ENCODE peak calls at places on chromosomes 3 and 15, in nine cellular contexts. One of them, this sample, is unnamed.
A peak's percentile ranks its signal among the peaks of the same experiment; 100 is the strongest.

GRCh38 chr3:152048826-152049225 is 175.4 kb downstream of the SUCNR1 start:
- DNase-seq in stomach: no peak
- DNase-seq in Peyer's patch: no peak
- DNase-seq in left ventricle myocardium inferior: no peak
- DNase-seq in CD8-positive, alpha-beta T cell: no peak
- DNase-seq in endodermal cell: no peak
- DNase-seq in Karpas-422: no peak
- DNase-seq in heart left ventricle: no peak
- DNase-seq in cardiac muscle cell: no peak
- DNase-seq in this sample: no peak

GRCh38 chr15:58608129-58608590 is 141.3 kb downstream of the ADAM10 start:
- DNase-seq in stomach: no peak
- DNase-seq in Peyer's patch: no peak
- DNase-seq in left ventricle myocardium inferior: no peak
- DNase-seq in CD8-positive, alpha-beta T cell: no peak
- DNase-seq in endodermal cell: no peak
- DNase-seq in Karpas-422: no peak
- DNase-seq in heart left ventricle: no peak
- DNase-seq in cardiac muscle cell: no peak
- DNase-seq in this sample: no peak

GRCh38 chr3:108410531-108410984 is 99.8 kb downstream of the MYH15 start:
- DNase-seq in stomach: no peak
- DNase-seq in Peyer's patch: no peak
- DNase-seq in left ventricle myocardium inferior: peak; percentile 23
- DNase-seq in CD8-positive, alpha-beta T cell: no peak
- DNase-seq in endodermal cell: no peak
- DNase-seq in Karpas-422: no peak
- DNase-seq in heart left ventricle: no peak
- DNase-seq in cardiac muscle cell: no peak
- DNase-seq in this sample: no peak

GRCh38 chr15:87906444-87906843 is 350.1 kb downstream of the NTRK3 start:
- DNase-seq in stomach: no peak
- DNase-seq in Peyer's patch: no peak
- DNase-seq in left ventricle myocardium inferior: no peak
- DNase-seq in CD8-positive, alpha-beta T cell: no peak
- DNase-seq in endodermal cell: no peak
- DNase-seq in Karpas-422: no peak
- DNase-seq in heart left ventricle: no peak
- DNase-seq in cardiac muscle cell: no peak
- DNase-seq in this sample: no peak

GRCh38 chr3:172138792-172139507 is 99.6 kb downstream of the FNDC3B start:
- DNase-seq in stomach: peak; percentile 61
- DNase-seq in Peyer's patch: no peak
- DNase-seq in left ventricle myocardium inferior: no peak
- DNase-seq in CD8-positive, alpha-beta T cell: no peak
- DNase-seq in endodermal cell: peak; percentile 68
- DNase-seq in Karpas-422: no peak
- DNase-seq in heart left ventricle: peak; percentile 56
- DNase-seq in cardiac muscle cell: peak; percentile 18
- DNase-seq in this sample: no peak

GRCh38 chr3:105365171-105365535 is 1.6 kb upstream of the ALCAM start:
- DNase-seq in stomach: no peak
- DNase-seq in Peyer's patch: no peak
- DNase-seq in left ventricle myocardium inferior: no peak
- DNase-seq in CD8-positive, alpha-beta T cell: no peak
- DNase-seq in endodermal cell: no peak
- DNase-seq in Karpas-422: no peak
- DNase-seq in heart left ventricle: no peak
- DNase-seq in cardiac muscle cell: no peak
- DNase-seq in this sample: no peak

GRCh38 chr3:184880616-184881015 is 68.7 kb downstream of the VPS8 start:
- DNase-seq in stomach: no peak
- DNase-seq in Peyer's patch: no peak
- DNase-seq in left ventricle myocardium inferior: no peak
- DNase-seq in CD8-positive, alpha-beta T cell: no peak
- DNase-seq in endodermal cell: no peak
- DNase-seq in Karpas-422: no peak
- DNase-seq in heart left ventricle: no peak
- DNase-seq in cardiac muscle cell: no peak
- DNase-seq in this sample: no peak

GRCh38 chr3:196569003-196569516 is 600 bp downstream of the FBXO45 start:
- DNase-seq in stomach: peak; percentile 48
- DNase-seq in Peyer's patch: no peak
- DNase-seq in left ventricle myocardium inferior: peak; percentile 17
- DNase-seq in CD8-positive, alpha-beta T cell: peak; percentile 48
- DNase-seq in endodermal cell: peak; percentile 83
- DNase-seq in Karpas-422: peak; percentile 85
- DNase-seq in heart left ventricle: peak; percentile 31
- DNase-seq in cardiac muscle cell: no peak
- DNase-seq in this sample: peak; percentile 91

GRCh38 chr3:101091489-101091888 is 98.3 kb upstream of the ABI3BP start:
- DNase-seq in stomach: no peak
- DNase-seq in Peyer's patch: no peak
- DNase-seq in left ventricle myocardium inferior: no peak
- DNase-seq in CD8-positive, alpha-beta T cell: no peak
- DNase-seq in endodermal cell: peak; percentile 49
- DNase-seq in Karpas-422: no peak
- DNase-seq in heart left ventricle: no peak
- DNase-seq in cardiac muscle cell: no peak
- DNase-seq in this sample: no peak

GRCh38 chr15:101329867-101330380 is 34.9 kb upstream of the SNRPA1 start:
- DNase-seq in stomach: no peak
- DNase-seq in Peyer's patch: peak; percentile 46
- DNase-seq in left ventricle myocardium inferior: no peak
- DNase-seq in CD8-positive, alpha-beta T cell: no peak
- DNase-seq in endodermal cell: peak; percentile 25
- DNase-seq in Karpas-422: no peak
- DNase-seq in heart left ventricle: no peak
- DNase-seq in cardiac muscle cell: no peak
- DNase-seq in this sample: no peak

DNA sequence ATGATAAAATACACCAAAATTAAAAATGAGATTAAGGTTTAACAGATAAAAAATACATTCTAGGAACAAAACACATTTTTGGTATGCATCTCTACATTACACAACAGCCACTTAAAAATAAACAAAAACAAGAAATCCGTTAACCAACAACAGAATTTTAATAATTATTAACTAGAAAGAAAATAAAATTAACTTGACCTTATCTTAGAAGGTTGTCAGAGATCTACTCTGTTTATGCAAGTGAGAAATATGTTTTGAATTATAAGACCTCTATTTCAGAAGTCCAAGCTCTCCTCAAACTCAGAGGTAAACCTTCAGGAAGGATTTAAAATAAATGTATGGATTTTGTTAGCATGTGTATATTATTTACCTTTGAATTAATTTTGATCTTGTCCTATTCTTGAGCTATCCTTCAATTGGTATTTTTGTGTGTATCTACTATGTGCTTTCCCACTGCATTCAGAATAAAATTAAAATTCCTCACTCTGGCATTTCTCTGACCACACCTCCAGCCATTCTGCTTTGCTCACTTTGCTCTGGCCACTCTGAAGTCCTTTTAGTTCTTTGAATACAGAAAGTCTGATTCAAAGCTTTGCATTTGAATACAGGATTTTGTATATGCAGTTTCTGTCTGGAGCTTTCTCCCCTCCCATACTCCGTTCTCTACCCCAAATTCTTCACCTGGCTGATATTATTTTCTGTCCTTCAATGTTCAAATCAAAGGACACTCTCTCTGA is 352.0 kb downstream of the ZBTB20 start:
- DNase-seq in stomach: no peak
- DNase-seq in Peyer's patch: no peak
- DNase-seq in left ventricle myocardium inferior: no peak
- DNase-seq in CD8-positive, alpha-beta T cell: no peak
- DNase-seq in endodermal cell: no peak
- DNase-seq in Karpas-422: no peak
- DNase-seq in heart left ventricle: no peak
- DNase-seq in cardiac muscle cell: no peak
- DNase-seq in this sample: no peak
- H3K27ac ChIP-seq in stomach: no peak overlapping the region
- H3K27ac ChIP-seq in Peyer's patch: no peak overlapping the region
- H3K27ac ChIP-seq in left ventricle myocardium inferior: no peak overlapping the region
- H3K27ac ChIP-seq in CD8-positive, alpha-beta T cell: no peak overlapping the region
- H3K27ac ChIP-seq in endodermal cell: no peak overlapping the region
- H3K27ac ChIP-seq in Karpas-422: no peak overlapping the region
- H3K27ac ChIP-seq in heart left ventricle: no peak overlapping the region
- H3K27ac ChIP-seq in cardiac muscle cell: no peak overlapping the region
- H3K27ac ChIP-seq in this sample: no peak overlapping the region

GRCh38 chr3:178396318-178396717 is 139.9 kb upstream of the KCNMB2 start:
- DNase-seq in stomach: no peak
- DNase-seq in Peyer's patch: no peak
- DNase-seq in left ventricle myocardium inferior: no peak
- DNase-seq in CD8-positive, alpha-beta T cell: no peak
- DNase-seq in endodermal cell: no peak
- DNase-seq in Karpas-422: no peak
- DNase-seq in heart left ventricle: no peak
- DNase-seq in cardiac muscle cell: no peak
- DNase-seq in this sample: no peak

GRCh38 chr3:178389258-178389657 is 147.0 kb upstream of the KCNMB2 start:
- DNase-seq in stomach: no peak
- DNase-seq in Peyer's patch: no peak
- DNase-seq in left ventricle myocardium inferior: no peak
- DNase-seq in CD8-positive, alpha-beta T cell: no peak
- DNase-seq in endodermal cell: no peak
- DNase-seq in Karpas-422: no peak
- DNase-seq in heart left ventricle: no peak
- DNase-seq in cardiac muscle cell: no peak
- DNase-seq in this sample: no peak

GRCh38 chr3:178393833-178394232 is 142.4 kb upstream of the KCNMB2 start:
- DNase-seq in stomach: no peak
- DNase-seq in Peyer's patch: no peak
- DNase-seq in left ventricle myocardium inferior: no peak
- DNase-seq in CD8-positive, alpha-beta T cell: no peak
- DNase-seq in endodermal cell: no peak
- DNase-seq in Karpas-422: no peak
- DNase-seq in heart left ventricle: no peak
- DNase-seq in cardiac muscle cell: no peak
- DNase-seq in this sample: no peak

GRCh38 chr3:178388473-178388872 is 147.8 kb upstream of the KCNMB2 start:
- DNase-seq in stomach: no peak
- DNase-seq in Peyer's patch: no peak
- DNase-seq in left ventricle myocardium inferior: no peak
- DNase-seq in CD8-positive, alpha-beta T cell: no peak
- DNase-seq in endodermal cell: no peak
- DNase-seq in Karpas-422: no peak
- DNase-seq in heart left ventricle: no peak
- DNase-seq in cardiac muscle cell: no peak
- DNase-seq in this sample: no peak

GRCh38 chr3:178392553-178392952 is 143.7 kb upstream of the KCNMB2 start:
- DNase-seq in stomach: no peak
- DNase-seq in Peyer's patch: no peak
- DNase-seq in left ventricle myocardium inferior: no peak
- DNase-seq in CD8-positive, alpha-beta T cell: no peak
- DNase-seq in endodermal cell: no peak
- DNase-seq in Karpas-422: no peak
- DNase-seq in heart left ventricle: no peak
- DNase-seq in cardiac muscle cell: no peak
- DNase-seq in this sample: no peak
- H3K27ac ChIP-seq in stomach: no peak overlapping the region
- H3K27ac ChIP-seq in Peyer's patch: no peak overlapping the region
- H3K27ac ChIP-seq in left ventricle myocardium inferior: no peak overlapping the region
- H3K27ac ChIP-seq in CD8-positive, alpha-beta T cell: no peak overlapping the region
- H3K27ac ChIP-seq in endodermal cell: no peak overlapping the region
- H3K27ac ChIP-seq in Karpas-422: no peak overlapping the region
- H3K27ac ChIP-seq in heart left ventricle: no peak overlapping the region
- H3K27ac ChIP-seq in cardiac muscle cell: no peak overlapping the region
- H3K27ac ChIP-seq in this sample: no peak overlapping the region

DNA sequence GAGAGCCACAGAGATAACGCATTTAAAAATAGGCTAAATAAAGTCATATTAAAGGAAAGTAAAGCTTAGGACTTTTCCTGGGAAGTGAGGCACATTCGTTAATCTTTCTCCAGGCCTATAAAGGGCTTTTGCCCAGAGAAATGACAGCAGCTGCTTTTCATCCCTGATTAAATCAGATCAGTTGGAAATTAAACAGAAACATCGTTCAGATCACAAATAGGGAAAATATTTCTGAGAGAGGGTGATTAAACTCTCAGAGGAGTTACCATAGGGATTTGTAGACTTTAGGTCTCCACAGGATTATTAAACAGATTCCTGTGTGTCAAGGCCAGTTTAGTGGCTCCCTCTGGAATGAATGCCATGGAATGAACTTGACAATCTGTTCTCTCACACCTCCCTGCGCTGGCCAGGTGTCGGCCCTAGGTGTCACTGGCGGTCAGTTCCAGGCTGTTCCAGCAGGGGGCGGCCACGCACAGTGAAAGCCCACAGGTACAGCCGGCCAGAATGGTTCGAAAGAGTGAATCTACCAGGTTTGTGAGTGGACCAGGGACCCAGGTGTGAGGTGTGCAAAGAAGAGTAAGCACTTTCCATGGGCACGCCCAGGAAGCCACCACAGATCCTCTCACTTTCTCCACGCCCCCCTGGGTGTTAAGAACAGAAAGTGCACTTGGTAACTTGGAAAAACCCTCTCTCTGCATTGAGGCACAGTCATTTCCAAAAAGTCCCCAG is 253.0 kb upstream of the RASGRP1 start:
- DNase-seq in stomach: peak; percentile 89
- DNase-seq in Peyer's patch: peak; percentile 91
- DNase-seq in left ventricle myocardium inferior: peak; percentile 80
- DNase-seq in CD8-positive, alpha-beta T cell: peak; percentile 85
- DNase-seq in endodermal cell: peak; percentile 99
- DNase-seq in Karpas-422: peak; percentile 85
- DNase-seq in heart left ventricle: peak; percentile 74
- DNase-seq in cardiac muscle cell: peak; percentile 84
- DNase-seq in this sample: peak; percentile 93
- H3K27ac ChIP-seq in stomach: no peak overlapping the region
- H3K27ac ChIP-seq in Peyer's patch: no peak overlapping the region
- H3K27ac ChIP-seq in left ventricle myocardium inferior: no peak overlapping the region
- H3K27ac ChIP-seq in CD8-positive, alpha-beta T cell: no peak overlapping the region
- H3K27ac ChIP-seq in endodermal cell: no peak overlapping the region
- H3K27ac ChIP-seq in Karpas-422: no peak overlapping the region
- H3K27ac ChIP-seq in heart left ventricle: no peak overlapping the region
- H3K27ac ChIP-seq in cardiac muscle cell: no peak overlapping the region
- H3K27ac ChIP-seq in this sample: no peak overlapping the region

DNA sequence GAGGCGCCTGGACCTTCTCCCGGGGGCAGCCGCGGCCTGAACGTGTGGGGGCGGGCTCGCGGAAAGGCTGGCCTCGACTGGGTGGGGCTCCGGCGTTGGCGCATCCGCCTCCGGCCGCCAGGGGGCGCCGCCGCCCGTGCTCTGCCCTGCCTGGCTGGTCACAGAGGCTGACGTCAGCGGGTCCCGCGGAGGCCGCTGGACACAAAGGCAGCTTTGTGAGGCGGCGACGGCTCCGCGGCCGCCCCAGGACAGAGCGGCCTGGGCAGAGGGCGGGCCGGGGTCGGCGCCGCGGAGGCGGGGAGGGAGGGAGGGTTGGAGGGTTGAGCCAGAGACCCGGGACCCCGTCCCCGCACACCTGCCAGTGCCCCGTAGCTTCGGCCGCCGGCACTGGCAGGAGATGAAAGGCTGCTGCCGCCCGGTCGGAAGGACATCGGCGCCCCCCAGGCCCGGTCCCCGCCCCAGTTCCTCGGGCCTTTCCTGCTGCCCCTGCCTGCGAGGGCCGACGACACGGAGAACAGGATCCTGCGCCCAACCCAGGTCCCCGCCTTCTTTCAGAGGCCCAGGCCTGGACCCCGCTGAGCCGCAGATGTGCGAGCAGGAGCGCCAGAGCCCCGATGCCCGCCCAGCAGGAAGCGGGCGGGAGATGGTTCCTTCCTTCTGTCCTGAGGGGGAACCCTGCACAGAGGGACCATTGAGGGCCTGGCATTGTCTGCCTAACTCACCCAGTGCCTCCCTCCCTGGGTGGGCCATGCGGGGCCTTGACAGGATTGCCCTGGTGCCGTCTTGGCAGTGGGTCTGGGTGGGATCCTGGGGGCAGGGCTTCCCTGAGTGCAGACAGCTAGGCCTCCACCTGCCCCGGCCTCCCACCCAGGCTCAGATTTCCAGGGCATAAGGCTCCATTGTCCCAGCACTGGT is 8.7 kb upstream of the SEMA3B start:
- DNase-seq in stomach: peak; percentile 96
- DNase-seq in Peyer's patch: peak; percentile 96
- DNase-seq in left ventricle myocardium inferior: peak; percentile 95
- DNase-seq in CD8-positive, alpha-beta T cell: peak; percentile 88
- DNase-seq in endodermal cell: peak; percentile 97
- DNase-seq in Karpas-422: peak; percentile 94
- DNase-seq in heart left ventricle: peak; percentile 95
- DNase-seq in cardiac muscle cell: peak; percentile 95
- DNase-seq in this sample: peak; percentile 99
- H3K27ac ChIP-seq in stomach: peak overlapping the region; percentile 96
- H3K27ac ChIP-seq in Peyer's patch: peak overlapping the region; percentile 92
- H3K27ac ChIP-seq in left ventricle myocardium inferior: peak overlapping the region; percentile 99
- H3K27ac ChIP-seq in CD8-positive, alpha-beta T cell: peak overlapping the region; percentile 62
- H3K27ac ChIP-seq in endodermal cell: peak overlapping the region; percentile 100
- H3K27ac ChIP-seq in Karpas-422: no peak overlapping the region
- H3K27ac ChIP-seq in heart left ventricle: peak overlapping the region; percentile 100
- H3K27ac ChIP-seq in cardiac muscle cell: peak overlapping the region; percentile 97
- H3K27ac ChIP-seq in this sample: peak overlapping the region; percentile 97